ENCODE peak calls at places on chromosomes 12 and 14, in five cellular contexts. One of them, this sample, is unnamed. For H3K4me1 and H3K36me3, the result is how much of the 10 kb centered on the place peaks cover.

GRCh38 chr14:91065266-91065665 is 4.8 kb upstream of the RPS6KA5 start:
- DNase-seq in heart right ventricle: no peak
- DNase-seq in cardiac muscle cell: no peak
- DNase-seq in thoracic aorta: no peak
- DNase-seq in astrocyte: no peak
- DNase-seq in this sample: no peak

GRCh38 chr12:40989785-40990184 is 198.3 kb upstream of the PDZRN4 start:
- DNase-seq in heart right ventricle: no peak
- DNase-seq in cardiac muscle cell: no peak
- DNase-seq in thoracic aorta: no peak
- DNase-seq in astrocyte: no peak
- DNase-seq in this sample: no peak

GRCh38 chr12:49092086-49092815 is 2.4 kb downstream of the DHH start:
- DNase-seq in heart right ventricle: peak
- DNase-seq in cardiac muscle cell: peak
- DNase-seq in thoracic aorta: no peak
- DNase-seq in astrocyte: no peak
- DNase-seq in this sample: peak

GRCh38 chr12:21301-22189 is 45.0 kb upstream of the IQSEC3 start:
- DNase-seq in heart right ventricle: no peak
- DNase-seq in cardiac muscle cell: no peak
- DNase-seq in thoracic aorta: no peak
- DNase-seq in astrocyte: no peak
- DNase-seq in this sample: no peak

GRCh38 chr12:107396991-107397390 is 288.6 kb upstream of the PWP1 start:
- DNase-seq in heart right ventricle: no peak
- DNase-seq in cardiac muscle cell: no peak
- DNase-seq in thoracic aorta: no peak
- DNase-seq in astrocyte: no peak
- DNase-seq in this sample: no peak

GRCh38 chr12:96811083-96811482 is 96.0 kb upstream of the NEDD1 start:
- DNase-seq in heart right ventricle: no peak
- DNase-seq in cardiac muscle cell: peak
- DNase-seq in thoracic aorta: no peak
- DNase-seq in astrocyte: peak
- DNase-seq in this sample: peak

GRCh38 chr14:100417466-100417865 is 94.3 kb downstream of the SLC25A47 start:
- DNase-seq in heart right ventricle: no peak
- DNase-seq in cardiac muscle cell: peak
- DNase-seq in thoracic aorta: no peak
- DNase-seq in astrocyte: peak
- DNase-seq in this sample: peak

GRCh38 chr14:70652871-70653270 is 11.2 kb downstream of the TTC9 start:
- DNase-seq in heart right ventricle: no peak
- DNase-seq in cardiac muscle cell: no peak
- DNase-seq in thoracic aorta: no peak
- DNase-seq in astrocyte: no peak
- DNase-seq in this sample: no peak

GRCh38 chr14:60758875-60759274 is 24.3 kb downstream of the MNAT1 start:
- DNase-seq in heart right ventricle: no peak
- DNase-seq in cardiac muscle cell: no peak
- DNase-seq in thoracic aorta: no peak
- DNase-seq in astrocyte: no peak
- DNase-seq in this sample: peak

GRCh38 chr12:67758119-67758873 is 109.8 kb downstream of the DYRK2 start:
- DNase-seq in heart right ventricle: no peak
- DNase-seq in cardiac muscle cell: peak
- DNase-seq in thoracic aorta: no peak
- DNase-seq in astrocyte: no peak
- DNase-seq in this sample: no peak

GRCh38 chr14:53601409-53601808 is 355.2 kb downstream of the BMP4 start:
- DNase-seq in heart right ventricle: no peak
- DNase-seq in cardiac muscle cell: no peak
- DNase-seq in thoracic aorta: no peak
- DNase-seq in astrocyte: no peak
- DNase-seq in this sample: no peak

GRCh38 chr14:23442721-23443356 is 7.4 kb upstream of the MYH7 start:
- DNase-seq in heart right ventricle: peak
- DNase-seq in cardiac muscle cell: no peak
- DNase-seq in thoracic aorta: no peak
- DNase-seq in astrocyte: no peak
- DNase-seq in this sample: no peak

GRCh38 chr12:24252580-24252979 is 303.1 kb upstream of the SOX5 start:
- DNase-seq in heart right ventricle: no peak
- DNase-seq in cardiac muscle cell: no peak
- DNase-seq in thoracic aorta: no peak
- DNase-seq in astrocyte: no peak
- DNase-seq in this sample: no peak

GRCh38 chr12:107670999-107671643 is 14.5 kb upstream of the PWP1 start:
- DNase-seq in heart right ventricle: no peak
- DNase-seq in cardiac muscle cell: peak
- DNase-seq in thoracic aorta: no peak
- DNase-seq in astrocyte: no peak
- DNase-seq in this sample: peak

GRCh38 chr12:7075931-7076330 is 15.4 kb downstream of the C1S start:
- DNase-seq in heart right ventricle: no peak
- DNase-seq in cardiac muscle cell: peak
- DNase-seq in thoracic aorta: no peak
- DNase-seq in astrocyte: no peak
- DNase-seq in this sample: peak

GRCh38 chr14:93040443-93040842 is 75.3 kb downstream of the ITPK1 start:
- DNase-seq in heart right ventricle: peak
- DNase-seq in cardiac muscle cell: no peak
- DNase-seq in thoracic aorta: no peak
- DNase-seq in astrocyte: no peak
- DNase-seq in this sample: no peak

GRCh38 chr12:15621140-15621539 is 168.0 kb downstream of the EPS8 start:
- DNase-seq in heart right ventricle: no peak
- DNase-seq in cardiac muscle cell: no peak
- DNase-seq in thoracic aorta: no peak
- DNase-seq in astrocyte: no peak
- DNase-seq in this sample: peak

GRCh38 chr12:124837958-124838803 is 25.5 kb downstream of the SCARB1 start:
- DNase-seq in heart right ventricle: peak
- DNase-seq in cardiac muscle cell: peak
- DNase-seq in thoracic aorta: peak
- DNase-seq in astrocyte: peak
- DNase-seq in this sample: peak

GRCh38 chr12:30043151-30043550 is 259.4 kb upstream of the TMTC1 start:
- DNase-seq in heart right ventricle: no peak
- DNase-seq in cardiac muscle cell: no peak
- DNase-seq in thoracic aorta: no peak
- DNase-seq in astrocyte: no peak
- DNase-seq in this sample: no peak

GRCh38 chr12:54240971-54241588 is 38.8 kb downstream of the CBX5 start:
- DNase-seq in heart right ventricle: no peak
- DNase-seq in cardiac muscle cell: no peak
- DNase-seq in thoracic aorta: no peak
- DNase-seq in astrocyte: no peak
- DNase-seq in this sample: no peak

GRCh38 chr14:105021656-105022275 is 883 bp upstream of the CDCA4 start:
- DNase-seq in heart right ventricle: no peak
- DNase-seq in cardiac muscle cell: peak
- DNase-seq in thoracic aorta: no peak
- DNase-seq in astrocyte: no peak
- DNase-seq in this sample: peak
- H3K4me1 ChIP-seq in heart right ventricle: under half
- H3K4me1 ChIP-seq in cardiac muscle cell: under half
- H3K4me1 ChIP-seq in thoracic aorta: under half
- H3K4me1 ChIP-seq in astrocyte: half or more
- H3K4me1 ChIP-seq in this sample: under half

DNA sequence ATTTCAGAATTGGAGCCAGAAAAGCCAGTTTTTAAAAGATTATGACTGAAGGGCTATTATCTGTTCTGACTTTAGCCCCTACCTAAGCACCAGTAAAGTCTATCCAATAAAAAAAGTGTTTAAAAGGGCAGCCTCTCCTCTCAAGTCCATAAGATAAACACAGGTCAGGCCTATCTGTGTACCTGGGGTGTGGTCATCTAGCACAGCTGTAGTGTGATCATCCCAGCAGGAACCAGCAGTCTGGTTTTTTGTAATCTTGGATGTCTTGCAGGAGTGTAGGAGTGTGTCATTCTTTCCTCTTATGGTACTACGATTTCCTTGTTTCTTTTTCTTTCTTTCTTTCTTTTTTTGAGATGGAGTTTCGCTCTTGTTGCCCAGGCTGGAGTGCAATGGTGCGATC is 6.5 kb downstream of the APPL2 start:
- DNase-seq in heart right ventricle: no peak
- DNase-seq in cardiac muscle cell: no peak
- DNase-seq in thoracic aorta: no peak
- DNase-seq in astrocyte: no peak
- DNase-seq in this sample: no peak
- H3K36me3 ChIP-seq in heart right ventricle: under half
- H3K36me3 ChIP-seq in cardiac muscle cell: under half
- H3K36me3 ChIP-seq in thoracic aorta: under half
- H3K36me3 ChIP-seq in astrocyte: under half
- H3K36me3 ChIP-seq in this sample: under half

GRCh38 chr12:92138626-92139025 is 7.0 kb downstream of the BTG1 start:
- DNase-seq in heart right ventricle: no peak
- DNase-seq in cardiac muscle cell: no peak
- DNase-seq in thoracic aorta: no peak
- DNase-seq in astrocyte: no peak
- DNase-seq in this sample: peak

GRCh38 chr12:92134638-92135274 is 10.9 kb downstream of the BTG1 start:
- DNase-seq in heart right ventricle: no peak
- DNase-seq in cardiac muscle cell: no peak
- DNase-seq in thoracic aorta: no peak
- DNase-seq in astrocyte: peak
- DNase-seq in this sample: peak

GRCh38 chr12:92138144-92138543 is 7.5 kb downstream of the BTG1 start:
- DNase-seq in heart right ventricle: no peak
- DNase-seq in cardiac muscle cell: no peak
- DNase-seq in thoracic aorta: no peak
- DNase-seq in astrocyte: no peak
- DNase-seq in this sample: peak

GRCh38 chr12:92136021-92136735 is 9.5 kb downstream of the BTG1 start:
- DNase-seq in heart right ventricle: no peak
- DNase-seq in cardiac muscle cell: no peak
- DNase-seq in thoracic aorta: no peak
- DNase-seq in astrocyte: no peak
- DNase-seq in this sample: no peak

DNA sequence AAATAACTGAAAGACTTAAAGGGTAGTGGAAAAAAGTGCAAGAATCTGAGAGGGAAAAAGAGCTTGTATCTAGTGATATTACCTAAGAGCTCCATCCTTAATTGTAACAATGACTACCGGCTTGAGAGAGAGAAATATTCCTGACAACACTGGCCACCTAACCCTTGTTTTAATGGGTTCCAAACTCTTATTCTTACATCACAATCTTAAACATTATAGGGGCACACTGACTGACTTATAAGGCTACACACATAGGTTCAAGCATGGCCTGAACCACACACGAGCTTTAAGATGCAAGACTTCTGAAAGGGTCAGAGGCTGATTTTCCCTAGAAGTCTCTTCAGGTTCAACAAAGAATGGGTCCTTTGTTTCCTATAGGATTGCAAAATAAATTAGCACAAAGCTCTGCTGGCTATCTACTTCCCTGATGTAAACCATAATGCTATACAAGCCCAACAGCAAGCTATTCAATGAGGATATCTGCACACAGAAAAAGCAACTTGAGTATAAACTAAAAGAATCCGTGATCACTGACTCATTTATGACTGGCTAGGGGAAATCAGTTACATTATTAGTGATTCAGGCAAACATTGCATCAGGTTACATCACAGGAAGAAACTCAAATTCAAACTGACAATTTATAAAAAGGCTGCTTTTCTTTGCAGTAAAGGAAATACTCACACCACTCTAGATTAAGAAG is 8.6 kb downstream of the BTG1 start:
- DNase-seq in heart right ventricle: no peak
- DNase-seq in cardiac muscle cell: peak
- DNase-seq in thoracic aorta: no peak
- DNase-seq in astrocyte: peak
- DNase-seq in this sample: peak
- H3K4me1 ChIP-seq in heart right ventricle: under half
- H3K4me1 ChIP-seq in cardiac muscle cell: half or more
- H3K4me1 ChIP-seq in thoracic aorta: under half
- H3K4me1 ChIP-seq in astrocyte: under half
- H3K4me1 ChIP-seq in this sample: half or more

DNA sequence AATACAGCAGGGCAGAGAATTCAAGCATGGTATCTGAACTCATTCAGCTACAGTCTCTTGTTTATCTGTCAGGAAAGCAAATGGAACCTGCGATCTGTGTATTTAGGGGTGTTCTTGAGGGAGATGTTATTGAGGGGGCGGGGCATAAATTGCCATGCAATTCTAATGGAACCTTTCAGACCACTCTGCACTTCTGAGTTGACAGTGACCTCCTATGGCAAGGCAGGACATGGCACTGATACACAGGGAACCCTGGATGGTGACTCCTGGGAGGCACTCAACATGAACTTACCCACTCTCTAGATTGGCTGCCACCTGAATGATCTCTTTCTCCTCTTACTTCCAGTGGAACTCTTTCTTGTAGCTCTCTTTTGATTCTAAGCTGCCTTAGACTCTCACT is 787.3 kb downstream of the VRK1 start:
- DNase-seq in heart right ventricle: no peak
- DNase-seq in cardiac muscle cell: no peak
- DNase-seq in thoracic aorta: no peak
- DNase-seq in astrocyte: no peak
- DNase-seq in this sample: no peak
- H3K36me3 ChIP-seq in heart right ventricle: under half
- H3K36me3 ChIP-seq in cardiac muscle cell: under half
- H3K36me3 ChIP-seq in thoracic aorta: under half
- H3K36me3 ChIP-seq in astrocyte: under half
- H3K36me3 ChIP-seq in this sample: under half

GRCh38 chr14:103224996-103225874 is 102.0 kb downstream of the TNFAIP2 start:
- DNase-seq in heart right ventricle: no peak
- DNase-seq in cardiac muscle cell: no peak
- DNase-seq in thoracic aorta: no peak
- DNase-seq in astrocyte: no peak
- DNase-seq in this sample: no peak

GRCh38 chr14:103220982-103221641 is 97.9 kb downstream of the TNFAIP2 start:
- DNase-seq in heart right ventricle: no peak
- DNase-seq in cardiac muscle cell: no peak
- DNase-seq in thoracic aorta: no peak
- DNase-seq in astrocyte: no peak
- DNase-seq in this sample: no peak

GRCh38 chr14:103220134-103220981 is 97.1 kb downstream of the TNFAIP2 start:
- DNase-seq in heart right ventricle: no peak
- DNase-seq in cardiac muscle cell: no peak
- DNase-seq in thoracic aorta: no peak
- DNase-seq in astrocyte: no peak
- DNase-seq in this sample: peak

GRCh38 chr14:103223818-103224352 is 100.6 kb downstream of the TNFAIP2 start:
- DNase-seq in heart right ventricle: no peak
- DNase-seq in cardiac muscle cell: no peak
- DNase-seq in thoracic aorta: no peak
- DNase-seq in astrocyte: no peak
- DNase-seq in this sample: no peak

GRCh38 chr14:103221781-103222358 is 98.6 kb downstream of the TNFAIP2 start:
- DNase-seq in heart right ventricle: no peak
- DNase-seq in cardiac muscle cell: no peak
- DNase-seq in thoracic aorta: no peak
- DNase-seq in astrocyte: no peak
- DNase-seq in this sample: no peak
- H3K4me1 ChIP-seq in heart right ventricle: under half
- H3K4me1 ChIP-seq in cardiac muscle cell: under half
- H3K4me1 ChIP-seq in thoracic aorta: under half
- H3K4me1 ChIP-seq in astrocyte: under half
- H3K4me1 ChIP-seq in this sample: under half